ENCODE peak calls at places on chromosomes 12 and 14, in six cellular contexts. One of them, this sample, is unnamed.

GRCh38 chr12:100576311-100577036 is 3.0 kb downstream of the GAS2L3 start:
- DNase-seq in NCI-H510A: no peak
- DNase-seq in NCI-H1105 treated with DMSO at 0.1 percent for 48 hours: no peak
- DNase-seq in aorta: no peak
- DNase-seq in Calu3: peak; percentile 23
- DNase-seq in stomach: no peak
- DNase-seq in this sample: no peak

GRCh38 chr14:105150368-105151111 is 18.0 kb downstream of the JAG2 start:
- DNase-seq in Calu3: no peak
- DNase-seq in NCI-H1105 treated with DMSO at 0.1 percent for 48 hours: no peak
- DNase-seq in stomach: no peak
- DNase-seq in aorta: peak; percentile 74
- DNase-seq in NCI-H510A: no peak
- DNase-seq in this sample: no peak

GRCh38 chr14:23562822-23563472 is 4.6 kb downstream of the AP1G2 start:
- DNase-seq in NCI-H510A: no peak
- DNase-seq in Calu3: peak; percentile 62
- DNase-seq in NCI-H1105 treated with DMSO at 0.1 percent for 48 hours: peak; percentile 57
- DNase-seq in stomach: peak; percentile 58
- DNase-seq in aorta: no peak
- DNase-seq in this sample: no peak

GRCh38 chr14:104335176-104335575 is 196.8 kb downstream of the KIF26A start:
- DNase-seq in NCI-H1105 treated with DMSO at 0.1 percent for 48 hours: no peak
- DNase-seq in NCI-H510A: no peak
- DNase-seq in stomach: no peak
- DNase-seq in aorta: no peak
- DNase-seq in Calu3: no peak
- DNase-seq in this sample: no peak

GRCh38 chr12:102799229-102799628 is 117.8 kb downstream of the PAH start:
- DNase-seq in stomach: no peak
- DNase-seq in Calu3: no peak
- DNase-seq in NCI-H1105 treated with DMSO at 0.1 percent for 48 hours: no peak
- DNase-seq in NCI-H510A: no peak
- DNase-seq in aorta: no peak
- DNase-seq in this sample: no peak

GRCh38 chr12:85445060-85445938 is 165.3 kb downstream of the ALX1 start:
- DNase-seq in Calu3: peak; percentile 24
- DNase-seq in aorta: no peak
- DNase-seq in NCI-H1105 treated with DMSO at 0.1 percent for 48 hours: no peak
- DNase-seq in NCI-H510A: no peak
- DNase-seq in stomach: no peak
- DNase-seq in this sample: no peak

GRCh38 chr12:107320031-107320928 is 226.9 kb upstream of the CRY1 start:
- DNase-seq in Calu3: peak; percentile 43
- DNase-seq in NCI-H1105 treated with DMSO at 0.1 percent for 48 hours: peak; percentile 68
- DNase-seq in NCI-H510A: no peak
- DNase-seq in aorta: no peak
- DNase-seq in stomach: no peak
- DNase-seq in this sample: no peak

GRCh38 chr12:3341594-3341993 is 149.4 kb upstream of the PRMT8 start:
- DNase-seq in NCI-H510A: no peak
- DNase-seq in aorta: no peak
- DNase-seq in NCI-H1105 treated with DMSO at 0.1 percent for 48 hours: peak; percentile 81
- DNase-seq in Calu3: no peak
- DNase-seq in stomach: no peak
- DNase-seq in this sample: no peak

GRCh38 chr12:51115516-51115915 is 32.1 kb upstream of the CSRNP2 start:
- DNase-seq in aorta: no peak
- DNase-seq in NCI-H510A: no peak
- DNase-seq in Calu3: no peak
- DNase-seq in stomach: no peak
- DNase-seq in NCI-H1105 treated with DMSO at 0.1 percent for 48 hours: no peak
- DNase-seq in this sample: no peak

GRCh38 chr12:57756406-57757341 is 1.8 kb downstream of the MARCHF9 start:
- DNase-seq in stomach: peak; percentile 59
- DNase-seq in NCI-H510A: no peak
- DNase-seq in Calu3: peak; percentile 66
- DNase-seq in aorta: peak; percentile 81
- DNase-seq in NCI-H1105 treated with DMSO at 0.1 percent for 48 hours: no peak
- DNase-seq in this sample: peak; percentile 57

GRCh38 chr14:35368583-35368982 is 36.0 kb downstream of the NFKBIA start:
- DNase-seq in aorta: peak; percentile 76
- DNase-seq in stomach: no peak
- DNase-seq in NCI-H1105 treated with DMSO at 0.1 percent for 48 hours: no peak
- DNase-seq in Calu3: no peak
- DNase-seq in NCI-H510A: no peak
- DNase-seq in this sample: no peak

GRCh38 chr12:97716356-97716755 is 253.8 kb downstream of the RMST start:
- DNase-seq in Calu3: peak; percentile 30
- DNase-seq in NCI-H510A: no peak
- DNase-seq in stomach: no peak
- DNase-seq in aorta: no peak
- DNase-seq in NCI-H1105 treated with DMSO at 0.1 percent for 48 hours: peak; percentile 32
- DNase-seq in this sample: no peak

GRCh38 chr14:51581017-51581881 is 70.5 kb upstream of the FRMD6 start:
- DNase-seq in NCI-H1105 treated with DMSO at 0.1 percent for 48 hours: no peak
- DNase-seq in aorta: no peak
- DNase-seq in stomach: no peak
- DNase-seq in NCI-H510A: no peak
- DNase-seq in Calu3: no peak
- DNase-seq in this sample: no peak

GRCh38 chr12:130053641-130054040 is 108.6 kb upstream of the FZD10 start:
- DNase-seq in NCI-H1105 treated with DMSO at 0.1 percent for 48 hours: peak; percentile 45
- DNase-seq in stomach: no peak
- DNase-seq in Calu3: no peak
- DNase-seq in NCI-H510A: peak; percentile 70
- DNase-seq in aorta: peak; percentile 39
- DNase-seq in this sample: no peak

GRCh38 chr14:97730706-97731105 is 933.5 kb downstream of the VRK1 start:
- DNase-seq in stomach: no peak
- DNase-seq in aorta: no peak
- DNase-seq in NCI-H1105 treated with DMSO at 0.1 percent for 48 hours: no peak
- DNase-seq in Calu3: no peak
- DNase-seq in NCI-H510A: no peak
- DNase-seq in this sample: no peak

GRCh38 chr14:101351769-101352168 is 209.5 kb upstream of the DIO3 start:
- DNase-seq in NCI-H1105 treated with DMSO at 0.1 percent for 48 hours: no peak
- DNase-seq in Calu3: no peak
- DNase-seq in stomach: peak; percentile 14
- DNase-seq in aorta: no peak
- DNase-seq in NCI-H510A: no peak
- DNase-seq in this sample: no peak

GRCh38 chr14:89667983-89668382 is 250.9 kb upstream of the FOXN3 start:
- DNase-seq in aorta: no peak
- DNase-seq in stomach: no peak
- DNase-seq in NCI-H510A: no peak
- DNase-seq in Calu3: no peak
- DNase-seq in NCI-H1105 treated with DMSO at 0.1 percent for 48 hours: no peak
- DNase-seq in this sample: no peak

GRCh38 chr14:73465833-73466532 is 7.6 kb upstream of the NUMB start:
- DNase-seq in Calu3: no peak
- DNase-seq in stomach: no peak
- DNase-seq in aorta: no peak
- DNase-seq in NCI-H1105 treated with DMSO at 0.1 percent for 48 hours: no peak
- DNase-seq in NCI-H510A: no peak
- DNase-seq in this sample: no peak

GRCh38 chr12:79553863-79554574 is 136.7 kb downstream of the PAWR start:
- DNase-seq in NCI-H510A: no peak
- DNase-seq in NCI-H1105 treated with DMSO at 0.1 percent for 48 hours: no peak
- DNase-seq in stomach: no peak
- DNase-seq in Calu3: no peak
- DNase-seq in aorta: no peak
- DNase-seq in this sample: no peak